ENCODE peak calls at places on chromosomes 11 and 22, in six cellular contexts. U is mammary epithelial cell, T is AG09309, P is cardiac fibroblast, A is thoracic aorta, L is psoas muscle. V is an unnamed sample.
A peak's percentile ranks its signal among the peaks of the same experiment; 100 is the strongest.

GRCh38 chr11:1755344-1756023 is 5.1 kb upstream of the IFITM10 start:
- DNase-seq in U (no peak), T (no peak), P (no peak), A (no peak), L (peak; percentile 61), V (no peak)

GRCh38 chr11:5580577-5580976 is at the start of gene OR52B6:
- DNase-seq in U (no peak), T (no peak), P (no peak), A (no peak), L (no peak), V (no peak)

GRCh38 chr11:5605849-5606248 is 9.4 kb downstream of the TRIM6 start:
- DNase-seq in U (peak; percentile 85), T (peak; percentile 73), P (peak; percentile 87), A (peak; percentile 43), L (no peak), V (no peak)

GRCh38 chr22:27531782-27532530 is 269.6 kb downstream of the MN1 start:
- DNase-seq in U (peak; percentile 21), T (peak; percentile 8), P (peak; percentile 91), A (no peak), L (no peak), V (no peak)

GRCh38 chr11:2268911-2269600 is 1.3 kb downstream of the ASCL2 start:
- DNase-seq in U (peak; percentile 47), T (no peak), P (peak; percentile 30), A (no peak), L (peak; percentile 67), V (no peak)

GRCh38 chr11:40508307-40508706 is 951.1 kb downstream of the LRRC4C start:
- DNase-seq in U (no peak), T (no peak), P (no peak), A (no peak), L (no peak), V (no peak)

GRCh38 chr11:21446939-21447590 is 745.8 kb upstream of the ANO5 start:
- DNase-seq in U (no peak), T (no peak), P (no peak), A (no peak), L (no peak), V (no peak)

GRCh38 chr11:61587951-61588695 is 7.2 kb upstream of the SYT7 start:
- DNase-seq in U (no peak), T (no peak), P (no peak), A (no peak), L (peak; percentile 71), V (no peak)

GRCh38 chr11:22927793-22928192 is 67.5 kb upstream of the CCDC179 start:
- DNase-seq in U (no peak), T (no peak), P (no peak), A (no peak), L (no peak), V (peak; percentile 78)

GRCh38 chr11:34850339-34850738 is 65.8 kb downstream of the APIP start:
- DNase-seq in U (peak; percentile 33), T (no peak), P (no peak), A (no peak), L (no peak), V (no peak)

GRCh38 chr22:35638408-35638807 is 9.8 kb upstream of the APOL6 start:
- DNase-seq in U (no peak), T (peak; percentile 66), P (peak; percentile 91), A (peak; percentile 34), L (peak; percentile 92), V (no peak)

GRCh38 chr11:2320591-2321310 is 18.9 kb downstream of the TSPAN32 start:
- DNase-seq in U (no peak), T (no peak), P (no peak), A (no peak), L (no peak), V (no peak)

GRCh38 chr11:63839508-63840355 is 822 bp downstream of the MARK2 start:
- DNase-seq in U (peak; percentile 23), T (no peak), P (no peak), A (no peak), L (peak; percentile 62), V (no peak)

GRCh38 chr11:106971864-106972263 is 46.4 kb downstream of the GUCY1A2 start:
- DNase-seq in U (no peak), T (no peak), P (no peak), A (no peak), L (no peak), V (no peak)

GRCh38 chr11:206002-206384 is 1.2 kb downstream of the BET1L start:
- DNase-seq in U (no peak), T (no peak), P (no peak), A (no peak), L (no peak), V (no peak)

GRCh38 chr11:69841859-69842698 is 22.9 kb upstream of the FGF3 start:
- DNase-seq in U (no peak), T (no peak), P (peak; percentile 14), A (no peak), L (no peak), V (peak; percentile 18)

GRCh38 chr22:43892183-43892894 is 526 bp upstream of the PNPLA5 start:
- DNase-seq in U (no peak), T (no peak), P (no peak), A (no peak), L (peak; percentile 15), V (no peak)
- H3K4me3 ChIP-seq in U (no peak overlapping the region), T (no peak overlapping the region), P (no peak overlapping the region), A (no peak overlapping the region), L (no peak overlapping the region), V (no peak overlapping the region)

DNA sequence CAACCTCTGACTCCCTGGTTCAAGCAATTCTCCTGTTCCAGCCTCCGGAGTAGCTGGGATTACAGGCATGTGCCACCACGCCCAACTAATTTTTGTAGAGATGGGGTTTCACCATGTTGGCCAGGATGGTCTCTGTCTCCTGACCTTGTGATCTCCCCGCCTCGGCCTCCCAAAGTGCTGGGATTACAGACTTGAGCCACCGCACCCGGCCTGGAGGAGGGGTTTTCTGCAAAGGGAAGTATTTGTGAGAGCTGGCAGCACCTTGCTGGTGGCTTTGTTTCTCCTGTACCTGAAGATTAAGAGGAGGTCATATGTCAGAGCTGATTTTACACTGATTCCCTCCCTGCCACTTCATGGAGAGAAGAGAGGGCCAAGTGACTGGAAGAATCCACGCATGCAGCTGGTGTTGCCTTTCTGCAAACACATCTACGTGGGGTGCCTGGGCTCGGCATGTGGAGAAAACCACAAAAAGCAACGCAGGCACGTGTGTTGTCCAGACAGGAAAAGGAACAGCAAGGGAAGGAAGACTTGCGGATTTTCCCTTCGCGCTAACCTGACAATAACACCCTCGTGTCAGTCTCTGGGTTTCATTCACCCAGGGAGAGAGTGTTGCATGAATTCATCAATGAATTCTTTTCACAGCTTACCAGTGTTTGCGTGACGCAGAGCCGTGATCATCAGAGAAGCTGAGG is 61.9 kb downstream of the TSPAN18 start:
- DNase-seq in U (no peak), T (no peak), P (no peak), A (no peak), L (no peak), V (no peak)
- TF ChIP-seq CTCF in U (no peak), T (no peak), P (no peak), A (no peak), L (no peak), V (no peak)

GRCh38 chr11:102288745-102289083 is 28.6 kb upstream of the BIRC3 start:
- DNase-seq in U (no peak), T (no peak), P (no peak), A (no peak), L (no peak), V (no peak)

GRCh38 chr11:102291831-102292230 is 25.5 kb upstream of the BIRC3 start:
- DNase-seq in U (no peak), T (no peak), P (no peak), A (no peak), L (no peak), V (no peak)

GRCh38 chr11:102287963-102288744 is 29.1 kb upstream of the BIRC3 start:
- DNase-seq in U (peak; percentile 70), T (peak; percentile 41), P (peak; percentile 87), A (no peak), L (no peak), V (peak; percentile 71)

GRCh38 chr11:102286292-102286691 is 31.0 kb upstream of the BIRC3 start:
- DNase-seq in U (no peak), T (no peak), P (no peak), A (no peak), L (no peak), V (no peak)

DNA sequence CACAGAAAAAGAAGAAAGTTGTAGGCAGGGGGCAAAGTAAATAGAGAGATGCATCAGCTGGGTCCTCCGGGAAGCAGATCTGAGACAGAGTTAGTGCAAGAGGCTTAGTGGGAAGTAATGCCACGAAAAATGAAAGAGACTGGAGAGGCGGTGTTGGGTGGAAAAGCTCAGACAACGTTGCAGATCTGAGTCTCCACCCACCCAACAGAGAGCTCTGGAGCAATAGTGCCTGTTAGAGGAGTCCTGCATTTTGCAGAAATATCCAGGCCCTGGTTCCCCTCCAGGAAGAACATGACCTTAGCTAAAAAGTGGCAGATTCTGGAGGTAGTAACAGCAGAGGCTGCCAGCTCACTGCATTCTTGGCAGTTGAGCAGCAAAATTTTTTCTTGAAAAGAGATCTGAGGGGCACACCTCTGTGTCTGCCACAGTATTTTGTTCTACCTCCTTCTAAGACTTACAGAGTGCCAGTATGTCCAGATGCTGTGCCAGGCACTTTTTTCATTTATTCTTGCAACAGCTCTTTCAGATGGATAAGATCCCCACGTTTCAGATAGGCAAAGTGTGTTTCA is 27.7 kb upstream of the BIRC3 start:
- DNase-seq in U (no peak), T (no peak), P (peak; percentile 38), A (no peak), L (no peak), V (no peak)
- H3K4me3 ChIP-seq in U (no peak overlapping the region), T (no peak overlapping the region), P (no peak overlapping the region), A (no peak overlapping the region), L (no peak overlapping the region), V (no peak overlapping the region)

GRCh38 chr11:85828640-85828978 is 17.7 kb upstream of the SYTL2 start:
- DNase-seq in U (no peak), T (no peak), P (no peak), A (no peak), L (no peak), V (no peak)

GRCh38 chr11:85827768-85828639 is 17.1 kb upstream of the SYTL2 start:
- DNase-seq in U (peak; percentile 83), T (peak; percentile 91), P (peak; percentile 69), A (no peak), L (no peak), V (peak; percentile 91)

GRCh38 chr11:85825590-85825989 is 14.6 kb upstream of the SYTL2 start:
- DNase-seq in U (no peak), T (no peak), P (no peak), A (no peak), L (no peak), V (no peak)

GRCh38 chr11:85823816-85824215 is 12.9 kb upstream of the SYTL2 start:
- DNase-seq in U (no peak), T (no peak), P (no peak), A (no peak), L (no peak), V (no peak)

DNA sequence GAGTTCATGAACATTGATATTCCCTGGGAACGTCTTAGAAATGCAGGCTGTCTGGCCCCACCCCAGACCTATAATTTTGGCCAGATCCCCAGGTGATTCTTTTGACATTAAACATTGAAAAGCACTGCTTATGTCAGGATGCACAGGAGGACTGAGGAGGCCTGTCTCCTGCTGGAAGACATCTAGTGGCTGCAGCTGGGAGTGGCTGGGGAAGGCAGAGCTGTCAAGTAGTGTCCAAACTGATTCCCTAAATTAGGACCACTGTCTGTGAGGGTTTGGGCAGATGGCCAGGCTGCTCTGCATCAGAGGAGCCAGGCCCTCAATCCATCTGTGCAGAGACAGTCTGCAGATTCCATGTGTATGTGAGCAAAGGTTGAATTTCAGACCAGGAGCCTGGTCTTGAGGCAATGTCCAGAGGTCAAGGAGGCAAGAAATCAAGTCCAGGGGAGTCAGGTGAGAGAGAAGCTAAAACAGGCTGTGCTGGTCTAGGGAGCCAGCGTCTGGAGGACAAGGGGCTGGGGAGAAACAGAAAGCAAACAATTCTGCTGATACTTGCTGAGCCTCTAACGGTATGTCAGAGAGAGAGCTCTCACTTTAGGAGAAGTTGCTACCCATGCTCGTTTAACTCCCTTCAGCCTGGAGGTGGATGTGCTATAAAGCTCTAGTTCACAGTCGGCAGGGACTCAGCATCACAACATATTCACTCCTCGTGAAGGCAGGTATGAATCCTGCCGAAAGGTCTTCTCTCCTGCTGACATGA is 15.3 kb upstream of the SYTL2 start:
- DNase-seq in U (peak; percentile 41), T (no peak), P (peak; percentile 33), A (no peak), L (no peak), V (no peak)
- TF ChIP-seq CTCF in U (peak; percentile 73), T (peak; percentile 80), P (peak; percentile 74), A (no peak), L (peak; percentile 51), V (peak; percentile 77)